ENCODE peak calls at places on chromosome 20, in four cellular contexts. U is body of pancreas, I is cardiac muscle cell, V is skeletal muscle cell. F is an unnamed sample.

GRCh38 chr20:890671-891070 is 25.5 kb downstream of the ANGPT4 start:
- DNase-seq in U (no peak), I (no peak), V (no peak), F (no peak)

GRCh38 chr20:12660918-12661317 is 347.9 kb upstream of the SPTLC3 start:
- DNase-seq in U (no peak), I (no peak), V (no peak), F (no peak)

GRCh38 chr20:37161830-37162549 is 17.1 kb upstream of the RPN2 start:
- DNase-seq in U (no peak), I (no peak), V (no peak), F (no peak)

GRCh38 chr20:6886065-6886729 is 118.7 kb downstream of the BMP2 start:
- DNase-seq in U (no peak), I (no peak), V (no peak), F (no peak)

GRCh38 chr20:32470025-32470861 is 112.1 kb downstream of the ASXL1 start:
- DNase-seq in U (peak; percentile 43), I (peak; percentile 90), V (no peak), F (no peak)

GRCh38 chr20:10939297-10939949 is 265.6 kb upstream of the JAG1 start:
- DNase-seq in U (no peak), I (no peak), V (no peak), F (no peak)

GRCh38 chr20:4444404-4444803 is 277.3 kb upstream of the PRND start:
- DNase-seq in U (no peak), I (no peak), V (no peak), F (no peak)

GRCh38 chr20:13784271-13784892 is 337 bp downstream of the ESF1 start:
- DNase-seq in U (no peak), I (no peak), V (no peak), F (no peak)

GRCh38 chr20:44211177-44212039 is 837 bp upstream of the OSER1 start:
- DNase-seq in U (peak; percentile 55), I (peak; percentile 40), V (no peak), F (no peak)

GRCh38 chr20:25389858-25390537 is 637 bp downstream of the ABHD12 start:
- DNase-seq in U (peak; percentile 50), I (peak; percentile 17), V (no peak), F (no peak)

GRCh38 chr20:846894-847278 is 13.4 kb downstream of the FAM110A start:
- DNase-seq in U (no peak), I (no peak), V (no peak), F (no peak)

GRCh38 chr20:55650609-55651228 is 354.6 kb downstream of the CBLN4 start:
- DNase-seq in U (no peak), I (no peak), V (no peak), F (no peak)

GRCh38 chr20:20373046-20373706 is 5.3 kb downstream of the INSM1 start:
- DNase-seq in U (no peak), I (peak; percentile 36), V (peak; percentile 49), F (no peak)

GRCh38 chr20:20412750-20413149 is 44.8 kb downstream of the INSM1 start:
- DNase-seq in U (no peak), I (no peak), V (no peak), F (no peak)

GRCh38 chr20:25022680-25023079 is 30.1 kb upstream of the APMAP start:
- DNase-seq in U (peak; percentile 93), I (no peak), V (no peak), F (no peak)

GRCh38 chr20:5933802-5934436 is 16.4 kb downstream of the TRMT6 start:
- DNase-seq in U (no peak), I (peak; percentile 18), V (no peak), F (no peak)

GRCh38 chr20:3935295-3935955 is 46.2 kb downstream of the PANK2 start:
- DNase-seq in U (no peak), I (no peak), V (no peak), F (no peak)

GRCh38 chr20:4544765-4545164 is 176.9 kb upstream of the PRND start:
- DNase-seq in U (no peak), I (no peak), V (peak; percentile 48), F (no peak)

GRCh38 chr20:37267684-37268313 is 6.2 kb upstream of the GHRH start:
- DNase-seq in U (no peak), I (no peak), V (no peak), F (no peak)

GRCh38 chr20:24738981-24739633 is 210.0 kb upstream of the CST7 start:
- DNase-seq in U (no peak), I (no peak), V (no peak), F (no peak)

DNA sequence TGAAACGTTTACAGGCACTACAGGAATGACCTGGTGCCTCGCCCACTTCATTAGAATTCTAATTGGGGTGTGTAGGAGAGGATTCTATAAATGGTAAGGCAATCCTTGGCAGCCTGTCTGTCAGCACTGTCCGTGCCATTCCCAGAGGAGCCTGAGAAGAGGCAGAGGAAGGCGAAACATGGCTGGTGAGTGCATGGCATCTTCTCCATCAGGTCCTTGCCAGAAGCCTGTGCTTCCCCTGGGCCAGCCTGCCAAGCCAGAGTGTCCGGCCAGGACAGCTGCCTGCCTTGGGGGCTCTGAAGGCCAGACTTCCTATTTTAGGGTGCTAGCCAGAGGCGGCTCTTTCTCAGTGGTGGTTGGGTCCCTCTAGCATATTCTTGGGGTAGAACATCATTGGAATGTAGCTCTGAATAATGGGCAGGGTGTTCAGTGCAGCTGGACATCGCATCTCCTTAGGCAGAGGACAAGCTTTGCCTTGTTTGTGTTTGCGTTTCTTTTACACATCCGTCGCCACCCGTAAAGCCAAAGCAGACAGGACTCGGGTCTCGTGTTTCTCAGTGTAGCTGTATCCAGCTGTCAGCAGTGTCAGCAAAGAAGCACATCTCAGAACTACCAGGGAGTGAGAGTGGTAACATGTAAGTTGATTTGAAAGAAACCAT is at the start of gene TGM3:
- DNase-seq in U (no peak), I (no peak), V (no peak), F (no peak)
- H3K4me3 ChIP-seq in U (no peak within 1 kb of the TSS), I (no peak within 1 kb of the TSS), V (no peak within 1 kb of the TSS), F (no peak within 1 kb of the TSS)

GRCh38 chr20:63226020-63226943 is 9.4 kb upstream of the BIRC7 start:
- DNase-seq in U (no peak), I (no peak), V (no peak), F (no peak)
- H3K4me3 ChIP-seq in U (no peak overlapping the region), I (no peak overlapping the region), V (no peak overlapping the region), F (no peak overlapping the region)

GRCh38 chr20:45814314-45814713 is 1.9 kb downstream of the UBE2C start:
- DNase-seq in U (no peak), I (no peak), V (no peak), F (no peak)
- H3K4me3 ChIP-seq in U (no peak overlapping the region), I (no peak overlapping the region), V (no peak overlapping the region), F (no peak overlapping the region)

GRCh38 chr20:49985157-49985556 is 2.4 kb downstream of the SNAI1 start:
- DNase-seq in U (no peak), I (no peak), V (no peak), F (no peak)

GRCh38 chr20:49983123-49983847 is 505 bp downstream of the SNAI1 start:
- DNase-seq in U (no peak), I (no peak), V (no peak), F (no peak)

GRCh38 chr20:49985617-49986016 is 2.8 kb downstream of the SNAI1 start:
- DNase-seq in U (no peak), I (no peak), V (no peak), F (no peak)

GRCh38 chr20:49983848-49984408 is 1.1 kb downstream of the SNAI1 start:
- DNase-seq in U (peak; percentile 29), I (peak; percentile 68), V (no peak), F (no peak)

DNA sequence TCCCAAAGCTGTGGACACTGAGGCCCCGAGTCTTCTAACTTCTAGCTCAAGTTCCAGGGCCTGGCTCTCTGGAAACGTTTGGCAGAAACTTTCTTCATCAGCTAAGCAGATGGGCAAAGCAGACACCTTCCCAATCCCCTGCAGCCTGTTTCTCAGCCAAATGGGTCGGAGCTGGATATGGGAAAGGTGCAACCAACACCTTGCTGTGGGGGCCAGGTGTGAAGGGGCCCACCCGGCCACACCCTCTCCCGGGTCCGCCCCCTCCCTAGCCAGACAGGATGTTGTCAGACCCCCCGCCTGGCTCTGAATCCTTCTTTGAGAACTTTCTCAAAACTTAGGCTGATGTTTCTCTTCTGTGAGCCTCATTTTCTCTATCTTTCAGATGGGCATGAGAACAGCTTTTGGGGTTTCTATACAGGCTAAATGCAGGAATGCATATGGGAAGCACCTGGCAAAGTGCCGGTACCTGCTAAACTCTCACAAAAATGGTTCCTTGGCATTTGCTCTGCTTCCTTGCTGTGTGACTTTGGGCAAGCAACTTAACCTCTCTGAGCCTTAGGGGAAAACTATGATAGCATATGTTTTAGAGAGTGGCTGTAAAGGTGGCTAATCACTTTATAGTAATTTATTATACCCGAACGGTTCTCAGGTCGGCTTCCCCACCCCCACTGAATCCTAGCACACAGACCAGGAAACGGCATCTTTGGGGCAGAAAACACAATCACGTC is 1.8 kb downstream of the SNAI1 start:
- DNase-seq in U (no peak), I (no peak), V (no peak), F (no peak)
- H3K4me3 ChIP-seq in U (no peak overlapping the region), I (no peak overlapping the region), V (peak overlapping the region; percentile 79), F (no peak overlapping the region)

GRCh38 chr20:62473200-62473585 is 2.6 kb downstream of the GATA5 start:
- DNase-seq in U (no peak), I (no peak), V (no peak), F (no peak)

GRCh38 chr20:62475027-62475818 is 572 bp downstream of the GATA5 start:
- DNase-seq in U (no peak), I (no peak), V (no peak), F (no peak)

GRCh38 chr20:62474585-62475026 is 1.2 kb downstream of the GATA5 start:
- DNase-seq in U (no peak), I (no peak), V (no peak), F (no peak)

GRCh38 chr20:62472343-62473199 is 3.2 kb downstream of the GATA5 start:
- DNase-seq in U (no peak), I (no peak), V (no peak), F (no peak)

GRCh38 chr20:62473717-62474584 is 1.8 kb downstream of the GATA5 start:
- DNase-seq in U (no peak), I (no peak), V (no peak), F (no peak)
- H3K4me3 ChIP-seq in U (no peak overlapping the region), I (peak overlapping the region; percentile 63), V (no peak overlapping the region), F (no peak overlapping the region)

DNA sequence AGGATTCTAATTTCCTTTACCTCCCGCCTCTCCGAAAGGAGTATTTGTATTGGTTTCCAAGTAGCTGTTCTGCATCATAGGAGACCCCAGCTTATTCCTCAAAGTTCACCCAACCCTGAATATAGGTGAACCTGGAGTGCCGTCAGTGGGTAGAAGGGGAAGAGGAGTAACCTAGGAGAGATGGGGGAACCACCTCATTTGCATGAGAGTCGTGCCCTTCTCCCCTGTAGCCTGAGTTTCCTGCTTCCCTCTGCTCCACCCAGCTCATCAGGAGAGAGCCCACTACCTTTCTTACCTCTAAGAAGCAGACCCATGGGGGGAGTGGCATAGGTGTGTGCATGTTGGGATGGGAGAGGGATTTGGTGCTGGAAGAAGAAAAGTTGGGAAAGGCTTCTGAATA is 17.3 kb upstream of the WFDC2 start:
- DNase-seq in U (no peak), I (no peak), V (no peak), F (no peak)
- H3K4me3 ChIP-seq in U (no peak overlapping the region), I (no peak overlapping the region), V (no peak overlapping the region), F (no peak overlapping the region)